ENCODE peak calls at places on chromosomes 11 and 22, in four cellular contexts. One of them, this sample, is unnamed.

GRCh38 chr11:18366286-18366685 is 28.1 kb upstream of the LDHA start:
- ATAC-seq in foreskin keratinocyte: no peak
- ATAC-seq in left cardiac atrium: no peak
- ATAC-seq in effector memory CD8-positive, alpha-beta T cell: no peak
- ATAC-seq in this sample: no peak

GRCh38 chr11:77654770-77655434 is 17.3 kb upstream of the CLNS1A start:
- ATAC-seq in effector memory CD8-positive, alpha-beta T cell: no peak
- ATAC-seq in foreskin keratinocyte: no peak
- ATAC-seq in left cardiac atrium: no peak
- ATAC-seq in this sample: no peak

GRCh38 chr11:47270331-47271271 is 668 bp downstream of the MADD start:
- ATAC-seq in foreskin keratinocyte: peak
- ATAC-seq in left cardiac atrium: peak
- ATAC-seq in effector memory CD8-positive, alpha-beta T cell: peak
- ATAC-seq in this sample: no peak

GRCh38 chr11:6269994-6270393 is 10.4 kb downstream of the CCKBR start:
- ATAC-seq in effector memory CD8-positive, alpha-beta T cell: peak
- ATAC-seq in left cardiac atrium: no peak
- ATAC-seq in foreskin keratinocyte: no peak
- ATAC-seq in this sample: no peak

GRCh38 chr11:127345819-127346459 is 345.4 kb upstream of the KIRREL3 start:
- ATAC-seq in left cardiac atrium: no peak
- ATAC-seq in effector memory CD8-positive, alpha-beta T cell: no peak
- ATAC-seq in foreskin keratinocyte: peak
- ATAC-seq in this sample: no peak

GRCh38 chr11:114209904-114210303 is 86.3 kb upstream of the NNMT start:
- ATAC-seq in effector memory CD8-positive, alpha-beta T cell: no peak
- ATAC-seq in left cardiac atrium: no peak
- ATAC-seq in foreskin keratinocyte: no peak
- ATAC-seq in this sample: no peak

GRCh38 chr11:44585421-44585820 is 20.0 kb downstream of the CD82 start:
- ATAC-seq in effector memory CD8-positive, alpha-beta T cell: no peak
- ATAC-seq in left cardiac atrium: no peak
- ATAC-seq in foreskin keratinocyte: no peak
- ATAC-seq in this sample: no peak

GRCh38 chr11:15238856-15239255 is 124.1 kb downstream of the INSC start:
- ATAC-seq in foreskin keratinocyte: no peak
- ATAC-seq in effector memory CD8-positive, alpha-beta T cell: no peak
- ATAC-seq in left cardiac atrium: no peak
- ATAC-seq in this sample: no peak

GRCh38 chr22:37053310-37054077 is 2.0 kb downstream of the KCTD17 start:
- ATAC-seq in effector memory CD8-positive, alpha-beta T cell: no peak
- ATAC-seq in left cardiac atrium: peak
- ATAC-seq in foreskin keratinocyte: peak
- ATAC-seq in this sample: no peak

GRCh38 chr11:90908074-90908473 is 685.2 kb upstream of the CHORDC1 start:
- ATAC-seq in left cardiac atrium: no peak
- ATAC-seq in foreskin keratinocyte: no peak
- ATAC-seq in effector memory CD8-positive, alpha-beta T cell: no peak
- ATAC-seq in this sample: no peak

GRCh38 chr22:30298005-30298701 is 8.8 kb upstream of the CASTOR1 start:
- ATAC-seq in foreskin keratinocyte: peak
- ATAC-seq in effector memory CD8-positive, alpha-beta T cell: no peak
- ATAC-seq in left cardiac atrium: no peak
- ATAC-seq in this sample: no peak

GRCh38 chr11:43943357-43943930 is 1.0 kb downstream of the C11orf96 start:
- ATAC-seq in left cardiac atrium: peak
- ATAC-seq in effector memory CD8-positive, alpha-beta T cell: no peak
- ATAC-seq in foreskin keratinocyte: no peak
- ATAC-seq in this sample: no peak

GRCh38 chr22:33192156-33192555 is 134.0 kb upstream of the SYN3 start:
- ATAC-seq in left cardiac atrium: no peak
- ATAC-seq in effector memory CD8-positive, alpha-beta T cell: no peak
- ATAC-seq in foreskin keratinocyte: no peak
- ATAC-seq in this sample: no peak

GRCh38 chr22:40196628-40197027 is 18.9 kb downstream of the TNRC6B start:
- ATAC-seq in foreskin keratinocyte: peak
- ATAC-seq in effector memory CD8-positive, alpha-beta T cell: no peak
- ATAC-seq in left cardiac atrium: no peak
- ATAC-seq in this sample: peak

This sample was measured in stimulated activated memory B cell treated with anti-CD40 and anti-IgM and Interleukin-4, amounts not matched to agents 10 μg/mL and 1 μg/mL and 100 μg/mL, for 72 hours.